ENCODE peak calls at places on chromosomes 12 and 14, in six cellular contexts. L is NCI-H510A, D is HT1080, E is mammary epithelial cell, Y is psoas muscle, J is pancreas. X is an unnamed sample.

GRCh38 chr14:84351646-84352045 is 1178.3 kb upstream of the FLRT2 start:
- DNase-seq in E (no peak), D (no peak), L (no peak), Y (no peak), J (no peak), X (no peak)

GRCh38 chr12:72075401-72075800 is 136.8 kb downstream of the TPH2 start:
- DNase-seq in D (no peak), E (no peak), J (no peak), Y (no peak), L (no peak), X (no peak)

GRCh38 chr14:20743556-20743955 is 2.1 kb upstream of the EDDM3A start:
- DNase-seq in L (no peak), E (no peak), Y (no peak), J (no peak), D (no peak), X (no peak)

GRCh38 chr12:118980407-118981014 is 830 bp upstream of the SRRM4 start:
- DNase-seq in L (no peak), J (no peak), E (no peak), D (no peak), Y (no peak), X (no peak)

GRCh38 chr12:84508325-84508861 is 404.2 kb downstream of the SLC6A15 start:
- DNase-seq in J (no peak), L (peak), E (peak), D (peak), Y (no peak), X (no peak)

GRCh38 chr14:54671537-54671936 is 104.6 kb downstream of the SAMD4A start:
- DNase-seq in E (no peak), J (no peak), D (no peak), L (no peak), Y (peak), X (no peak)

GRCh38 chr12:47024463-47024862 is 55.0 kb upstream of the PCED1B start:
- DNase-seq in E (peak), D (no peak), Y (no peak), J (no peak), L (no peak), X (no peak)

GRCh38 chr14:104724407-104724980 is 465 bp downstream of the ADSS1 start:
- DNase-seq in J (peak), L (no peak), E (no peak), D (no peak), Y (peak), X (no peak)

GRCh38 chr12:28191690-28192089 is 1.4 kb downstream of the CCDC91 start:
- DNase-seq in J (peak), E (peak), D (no peak), L (no peak), Y (no peak), X (no peak)

GRCh38 chr12:124379938-124380754 is 85.3 kb downstream of the RFLNA start:
- DNase-seq in D (peak), L (no peak), Y (peak), J (no peak), E (peak), X (peak)

GRCh38 chr12:107731376-107731775 is 29.6 kb downstream of the PRDM4 start:
- DNase-seq in D (no peak), E (no peak), Y (no peak), J (no peak), L (no peak), X (no peak)

GRCh38 chr14:34233619-34234018 is 228.4 kb downstream of the SPTSSA start:
- DNase-seq in Y (no peak), J (no peak), L (no peak), E (no peak), D (no peak), X (no peak)

GRCh38 chr12:8913702-8914032 is 642 bp upstream of the PHC1 start:
- DNase-seq in J (no peak), E (no peak), D (no peak), L (no peak), Y (no peak), X (no peak)

GRCh38 chr12:11697670-11698387 is 48.4 kb downstream of the ETV6 start:
- DNase-seq in Y (no peak), E (peak), L (no peak), D (peak), J (no peak), X (no peak)

GRCh38 chr12:120598674-120599463 is 17.7 kb upstream of the POP5 start:
- DNase-seq in D (peak), L (no peak), J (no peak), E (peak), Y (no peak), X (no peak)

GRCh38 chr12:96889273-96889933 is 17.7 kb upstream of the NEDD1 start:
- DNase-seq in L (no peak), E (peak), D (peak), J (no peak), Y (no peak), X (no peak)

GRCh38 chr14:105891221-105891602 is 364.8 kb downstream of the TMEM121 start:
- DNase-seq in J (no peak), Y (peak), E (no peak), D (no peak), L (no peak), X (no peak)

GRCh38 chr12:67042697-67043131 is 226.4 kb upstream of the CAND1 start:
- DNase-seq in Y (no peak), D (peak), J (no peak), L (peak), E (peak), X (no peak)

GRCh38 chr14:40252817-40253447 is 820.7 kb upstream of the FBXO33 start:
- DNase-seq in D (no peak), E (no peak), Y (peak), J (no peak), L (no peak), X (no peak)

GRCh38 chr12:122860854-122861585 is 25.8 kb downstream of the HIP1R start:
- DNase-seq in Y (no peak), D (no peak), J (no peak), E (no peak), L (no peak), X (no peak)

X was measured in glomerular endothelial cell.